ENCODE peak calls at places on chromosomes 4 and X, in seven cellular contexts. P is heart right ventricle, X is heart left ventricle, M is cardiac muscle cell, T is upper lobe of right lung, Z is Peyer's patch, R is ascending aorta. Q is an unnamed sample. For H3K36me3 and H3K9me3, the result is how much of the 10 kb centered on the place peaks cover.

GRCh38 chrX:65990702-65991101 is 49.2 kb downstream of the VSIG4 start:
- DNase-seq in P (no peak), X (no peak), M (no peak), T (no peak), Z (no peak), R (no peak), Q (no peak)

GRCh38 chr4:77927991-77928925 is 65.6 kb downstream of the MRPL1 start:
- DNase-seq in P (no peak), X (no peak), M (no peak), T (no peak), Z (no peak), R (no peak), Q (no peak)

GRCh38 chrX:56932653-56933339 is 62.5 kb downstream of the SPIN3 start:
- DNase-seq in P (no peak), X (no peak), M (no peak), T (no peak), Z (no peak), R (no peak), Q (no peak)

GRCh38 chr4:158811704-158812103 is 42.9 kb downstream of the FNIP2 start:
- DNase-seq in P (peak), X (no peak), M (no peak), T (no peak), Z (no peak), R (peak), Q (no peak)

GRCh38 chr4:129246850-129247542 is 151.0 kb downstream of the C4orf33 start:
- DNase-seq in P (no peak), X (no peak), M (no peak), T (no peak), Z (no peak), R (no peak), Q (no peak)

GRCh38 chr4:89468632-89469031 is 161.0 kb upstream of the GPRIN3 start:
- DNase-seq in P (no peak), X (no peak), M (no peak), T (no peak), Z (no peak), R (no peak), Q (no peak)

GRCh38 chrX:96004386-96004785 is 680.3 kb upstream of the DIAPH2 start:
- DNase-seq in P (no peak), X (no peak), M (no peak), T (no peak), Z (no peak), R (no peak), Q (no peak)

GRCh38 chrX:124260845-124261244 is 71.6 kb upstream of the TEX13D start:
- DNase-seq in P (no peak), X (no peak), M (no peak), T (no peak), Z (no peak), R (no peak), Q (no peak)

GRCh38 chr4:161577604-161578301 is 586.0 kb downstream of the FSTL5 start:
- DNase-seq in P (no peak), X (no peak), M (no peak), T (no peak), Z (no peak), R (no peak), Q (no peak)

GRCh38 chr4:117700111-117700892 is 334.0 kb upstream of the NDST3 start:
- DNase-seq in P (no peak), X (no peak), M (peak), T (no peak), Z (no peak), R (no peak), Q (no peak)

GRCh38 chrX:630922-631496 is 418 bp downstream of the SHOX start:
- DNase-seq in P (no peak), X (no peak), M (no peak), T (no peak), Z (no peak), R (peak), Q (no peak)

GRCh38 chrX:51002160-51002632 is 91.7 kb downstream of the BMP15 start:
- DNase-seq in P (no peak), X (no peak), M (no peak), T (no peak), Z (no peak), R (no peak), Q (peak)

GRCh38 chr4:93617596-93617995 is 211.0 kb upstream of the ATOH1 start:
- DNase-seq in P (no peak), X (no peak), M (no peak), T (no peak), Z (no peak), R (no peak), Q (no peak)

GRCh38 chr4:123740236-123740635 is 343.6 kb downstream of the SPRY1 start:
- DNase-seq in P (no peak), X (no peak), M (no peak), T (no peak), Z (no peak), R (no peak), Q (no peak)

GRCh38 chrX:18617351-18617750 is 54.6 kb downstream of the RS1 start:
- DNase-seq in P (no peak), X (no peak), M (peak), T (no peak), Z (no peak), R (no peak), Q (no peak)

GRCh38 chr4:19748470-19748869 is 503.2 kb upstream of the SLIT2 start:
- DNase-seq in P (peak), X (peak), M (no peak), T (no peak), Z (no peak), R (no peak), Q (peak)

GRCh38 chr4:12679217-12679616 is 804.9 kb downstream of the RAB28 start:
- DNase-seq in P (no peak), X (no peak), M (peak), T (no peak), Z (no peak), R (no peak), Q (no peak)

GRCh38 chr4:2583517-2583916 is 47.1 kb downstream of the FAM193A start:
- DNase-seq in P (no peak), X (no peak), M (no peak), T (no peak), Z (no peak), R (no peak), Q (no peak)

GRCh38 chr4:29311231-29311630 is 1408.9 kb upstream of the PCDH7 start:
- DNase-seq in P (no peak), X (no peak), M (no peak), T (no peak), Z (no peak), R (no peak), Q (no peak)

GRCh38 chr4:130576218-130576617 is 1480.3 kb downstream of the C4orf33 start:
- DNase-seq in P (no peak), X (no peak), M (no peak), T (no peak), Z (no peak), R (no peak), Q (no peak)

GRCh38 chr4:60195256-60195655 is 1004.9 kb upstream of the ADGRL3 start:
- DNase-seq in P (no peak), X (no peak), M (no peak), T (no peak), Z (no peak), R (no peak), Q (no peak)

GRCh38 chr4:122456228-122457106 is at the start of gene IL2:
- DNase-seq in P (no peak), X (no peak), M (no peak), T (no peak), Z (no peak), R (no peak), Q (no peak)

GRCh38 chr4:151862766-151863165 is 102.0 kb upstream of the GATB start:
- DNase-seq in P (no peak), X (no peak), M (no peak), T (no peak), Z (no peak), R (no peak), Q (no peak)

GRCh38 chr4:30380404-30380998 is 339.7 kb upstream of the PCDH7 start:
- DNase-seq in P (no peak), X (no peak), M (peak), T (no peak), Z (no peak), R (no peak), Q (no peak)

GRCh38 chr4:178672512-178672911 is 1230.3 kb upstream of the AGA start:
- DNase-seq in P (no peak), X (no peak), M (no peak), T (no peak), Z (no peak), R (no peak), Q (no peak)

GRCh38 chr4:42262701-42263490 is 110.4 kb upstream of the BEND4 start:
- DNase-seq in P (no peak), X (no peak), M (no peak), T (no peak), Z (no peak), R (no peak), Q (no peak)

GRCh38 chr4:40056722-40057539 is at the start of gene N4BP2:
- DNase-seq in P (peak), X (peak), M (peak), T (peak), Z (peak), R (peak), Q (peak)

GRCh38 chr4:15262396-15262795 is 165.4 kb upstream of the C1QTNF7 start:
- DNase-seq in P (no peak), X (no peak), M (no peak), T (no peak), Z (no peak), R (no peak), Q (no peak)

GRCh38 chr4:145842224-145842887 is 96.3 kb downstream of the ZNF827 start:
- DNase-seq in P (no peak), X (no peak), M (no peak), T (no peak), Z (no peak), R (no peak), Q (no peak)

GRCh38 chr4:167222098-167222497 is 12.2 kb downstream of the SPOCK3 start:
- DNase-seq in P (no peak), X (no peak), M (no peak), T (no peak), Z (no peak), R (no peak), Q (no peak)

GRCh38 chrX:39518451-39519212 is 579.1 kb downstream of the BCOR start:
- DNase-seq in P (peak), X (peak), M (peak), T (no peak), Z (no peak), R (peak), Q (peak)

GRCh38 chr4:16844796-16845586 is 53.5 kb downstream of the LDB2 start:
- DNase-seq in P (no peak), X (no peak), M (no peak), T (no peak), Z (no peak), R (no peak), Q (no peak)

GRCh38 chr4:148052448-148052847 is 320.6 kb downstream of the ARHGAP10 start:
- DNase-seq in P (no peak), X (no peak), M (no peak), T (no peak), Z (no peak), R (no peak), Q (no peak)

GRCh38 chr4:25413261-25413660 is 36.2 kb downstream of the ANAPC4 start:
- DNase-seq in P (no peak), X (no peak), M (peak), T (no peak), Z (no peak), R (no peak), Q (no peak)
- H3K36me3 ChIP-seq in P (half or more), X (under half), M (under half), T (half or more), Z (under half), R (half or more), Q (half or more)

GRCh38 chrX:139751053-139751452 is 43.1 kb upstream of the MCF2 start:
- DNase-seq in P (no peak), X (no peak), M (no peak), T (no peak), Z (no peak), R (no peak), Q (no peak)
- TF ChIP-seq CTCF in P (no peak), X (no peak), M (no peak), T (no peak), Z (no peak), R (no peak), Q (no peak)

GRCh38 chr4:176668324-176668723 is 124.4 kb downstream of the VEGFC start:
- DNase-seq in P (no peak), X (no peak), M (no peak), T (no peak), Z (no peak), R (no peak), Q (no peak)
- H3K9me3 ChIP-seq in P (under half), X (under half), M (under half), T (under half), Z (under half), R (under half), Q (under half)

GRCh38 chrX:153478746-153479145 is 8.4 kb upstream of the HAUS7 start:
- DNase-seq in P (no peak), X (no peak), M (no peak), T (no peak), Z (no peak), R (no peak), Q (no peak)

GRCh38 chrX:153477458-153477857 is 7.1 kb upstream of the HAUS7 start:
- DNase-seq in P (no peak), X (no peak), M (no peak), T (no peak), Z (no peak), R (no peak), Q (no peak)

GRCh38 chrX:153477901-153478300 is 7.5 kb upstream of the HAUS7 start:
- DNase-seq in P (peak), X (no peak), M (no peak), T (no peak), Z (no peak), R (no peak), Q (no peak)

GRCh38 chrX:153482376-153483015 is 12.1 kb upstream of the HAUS7 start:
- DNase-seq in P (no peak), X (no peak), M (no peak), T (no peak), Z (no peak), R (no peak), Q (no peak)

GRCh38 chrX:153481043-153481442 is 10.7 kb upstream of the HAUS7 start:
- DNase-seq in P (no peak), X (no peak), M (no peak), T (no peak), Z (no peak), R (no peak), Q (no peak)
- H3K36me3 ChIP-seq in P (under half), X (under half), M (under half), T (under half), Z (under half), R (under half), Q (under half)

GRCh38 chrX:129099206-129099605 is 424.1 kb downstream of the SMARCA1 start:
- DNase-seq in P (no peak), X (no peak), M (no peak), T (no peak), Z (no peak), R (no peak), Q (no peak)
- TF ChIP-seq CTCF in P (no peak), X (no peak), M (no peak), T (no peak), Z (no peak), R (no peak), Q (no peak)

Q was measured in left ventricle myocardium inferior.